ENCODE peak calls at places on chromosomes 16 and 17, in seven cellular contexts. K is heart left ventricle, N is gastrocnemius medialis, G is left colon, X is AG08395, D is T-helper 2 cell, B is mucosa of descending colon. R is an unnamed sample.
A peak's percentile ranks its signal among the peaks of the same experiment; 100 is the strongest.

GRCh38 chr17:27345141-27345904 is 51.4 kb downstream of the WSB1 start:
- DNase-seq in K (no peak), N (no peak), G (peak; percentile 46), X (no peak), D (no peak), B (no peak), R (no peak)

GRCh38 chr16:85401370-85401916 is 211.7 kb upstream of the GSE1 start:
- DNase-seq in K (no peak), N (no peak), G (no peak), X (no peak), D (no peak), B (no peak), R (no peak)

GRCh38 chr16:50282010-50282538 is 15.7 kb downstream of the ADCY7 start:
- DNase-seq in K (peak; percentile 71), N (peak; percentile 29), G (peak; percentile 79), X (peak; percentile 29), D (peak; percentile 89), B (peak; percentile 75), R (peak; percentile 89)

GRCh38 chr17:3959295-3959899 is 4.8 kb downstream of the ATP2A3 start:
- DNase-seq in K (no peak), N (no peak), G (peak; percentile 80), X (peak; percentile 54), D (no peak), B (peak; percentile 82), R (no peak)

GRCh38 chr17:80964859-80965580 is 26.6 kb upstream of the CHMP6 start:
- DNase-seq in K (no peak), N (no peak), G (no peak), X (no peak), D (no peak), B (no peak), R (no peak)

GRCh38 chr17:55814377-55814776 is 63.5 kb downstream of the PCTP start:
- DNase-seq in K (peak; percentile 41), N (no peak), G (no peak), X (no peak), D (no peak), B (no peak), R (no peak)

GRCh38 chr16:57231821-57232350 is 13.2 kb upstream of the ARL2BP start:
- DNase-seq in K (no peak), N (no peak), G (no peak), X (no peak), D (no peak), B (no peak), R (no peak)

GRCh38 chr17:78130439-78131101 is at the start of gene TMC8:
- DNase-seq in K (no peak), N (no peak), G (no peak), X (no peak), D (peak; percentile 98), B (peak; percentile 64), R (peak; percentile 91)

GRCh38 chr17:80751070-80751459 is 206.4 kb downstream of the RPTOR start:
- DNase-seq in K (no peak), N (peak; percentile 89), G (no peak), X (peak; percentile 69), D (no peak), B (no peak), R (no peak)

GRCh38 chr16:79431923-79432322 is 168.6 kb downstream of the MAF start:
- DNase-seq in K (no peak), N (no peak), G (no peak), X (no peak), D (no peak), B (no peak), R (no peak)

GRCh38 chr17:61440697-61441096 is 11.5 kb upstream of the TBX4 start:
- DNase-seq in K (no peak), N (no peak), G (no peak), X (no peak), D (peak; percentile 80), B (no peak), R (no peak)

GRCh38 chr16:19389246-19389645 is 28.4 kb upstream of the TMC5 start:
- DNase-seq in K (no peak), N (no peak), G (peak; percentile 82), X (no peak), D (peak; percentile 52), B (peak; percentile 83), R (no peak)

GRCh38 chr16:49698416-49698815 is 157.5 kb downstream of the ZNF423 start:
- DNase-seq in K (peak; percentile 44), N (no peak), G (no peak), X (no peak), D (no peak), B (no peak), R (no peak)

GRCh38 chr16:2095918-2096582 is 39.6 kb downstream of the PKD1 start:
- DNase-seq in K (no peak), N (no peak), G (no peak), X (no peak), D (no peak), B (no peak), R (no peak)

GRCh38 chr17:40436631-40437030 is 6.6 kb upstream of the IGFBP4 start:
- DNase-seq in K (no peak), N (no peak), G (no peak), X (no peak), D (no peak), B (peak; percentile 8), R (no peak)

GRCh38 chr17:45784293-45784582 is at the start of gene CRHR1:
- DNase-seq in K (no peak), N (no peak), G (no peak), X (no peak), D (no peak), B (no peak), R (no peak)

GRCh38 chr16:51114369-51114768 is 36.7 kb downstream of the SALL1 start:
- DNase-seq in K (no peak), N (no peak), G (no peak), X (no peak), D (no peak), B (no peak), R (no peak)

GRCh38 chr17:27343972-27344607 is 50.2 kb downstream of the WSB1 start:
- DNase-seq in K (no peak), N (no peak), G (no peak), X (no peak), D (no peak), B (no peak), R (no peak)

GRCh38 chr17:2173005-2173404 is 118.1 kb downstream of the HIC1 start:
- DNase-seq in K (no peak), N (peak; percentile 11), G (no peak), X (peak; percentile 36), D (no peak), B (no peak), R (no peak)

GRCh38 chr16:78562650-78563049 is 463.2 kb downstream of the WWOX start:
- DNase-seq in K (no peak), N (no peak), G (no peak), X (no peak), D (no peak), B (no peak), R (no peak)

GRCh38 chr16:58937661-58938060 is 203.5 kb upstream of the GOT2 start:
- DNase-seq in K (no peak), N (no peak), G (no peak), X (no peak), D (no peak), B (no peak), R (no peak)

GRCh38 chr17:60630352-60630751 is 30.4 kb downstream of the PPM1D start:
- DNase-seq in K (peak; percentile 29), N (peak; percentile 7), G (no peak), X (no peak), D (no peak), B (no peak), R (no peak)

GRCh38 chr17:38922538-38923291 is 2.7 kb upstream of the LASP1NB start:
- DNase-seq in K (peak; percentile 89), N (peak; percentile 50), G (peak; percentile 80), X (peak; percentile 40), D (no peak), B (no peak), R (no peak)

GRCh38 chr17:81682565-81683207 is 911 bp downstream of the ARL16 start:
- DNase-seq in K (no peak), N (no peak), G (no peak), X (no peak), D (no peak), B (no peak), R (no peak)

GRCh38 chr17:64653325-64653984 is 8.7 kb downstream of the SMURF2 start:
- DNase-seq in K (no peak), N (no peak), G (no peak), X (no peak), D (no peak), B (no peak), R (no peak)

GRCh38 chr16:75262104-75262799 is 10.8 kb upstream of the BCAR1 start:
- DNase-seq in K (peak; percentile 35), N (no peak), G (peak; percentile 75), X (no peak), D (no peak), B (peak; percentile 82), R (no peak)

GRCh38 chr16:11499295-11500089 is 87.2 kb downstream of the LITAF start:
- DNase-seq in K (no peak), N (no peak), G (no peak), X (no peak), D (no peak), B (no peak), R (no peak)

GRCh38 chr17:332023-332422 is 20.6 kb downstream of the RPH3AL start:
- DNase-seq in K (no peak), N (no peak), G (no peak), X (no peak), D (no peak), B (peak; percentile 7), R (no peak)

GRCh38 chr16:67541391-67542263 is 13.0 kb downstream of the RIPOR1 start:
- DNase-seq in K (no peak), N (no peak), G (no peak), X (no peak), D (no peak), B (no peak), R (no peak)

GRCh38 chr17:74872313-74873035 is at the start of gene FDXR:
- DNase-seq in K (no peak), N (no peak), G (no peak), X (no peak), D (no peak), B (peak; percentile 37), R (no peak)

GRCh38 chr17:34378664-34379101 is 15.7 kb upstream of the CCL1 start:
- DNase-seq in K (no peak), N (no peak), G (no peak), X (no peak), D (peak; percentile 88), B (no peak), R (no peak)

GRCh38 chr16:5498562-5498961 is 401.0 kb upstream of the EEF2KMT start:
- DNase-seq in K (no peak), N (no peak), G (no peak), X (no peak), D (no peak), B (no peak), R (no peak)

GRCh38 chr17:58679263-58680037 is 12.4 kb downstream of the TEX14 start:
- DNase-seq in K (no peak), N (no peak), G (no peak), X (no peak), D (no peak), B (no peak), R (no peak)

R was measured in immature natural killer cell.